ENCODE peak calls at places on chromosome 11, in five cellular contexts. A is sigmoid colon, T is NCI-H187 treated with DMSO at 0.1 percent for 48 hours, P is tibial nerve, G is pulmonary artery endothelial cell. C is an unnamed sample.

GRCh38 chr11:23021287-23021863 is 161.1 kb upstream of the CCDC179 start:
- DNase-seq in A (no peak), T (no peak), P (no peak), G (no peak), C (no peak)

GRCh38 chr11:119362741-119363080 is 16.2 kb upstream of the MFRP start:
- DNase-seq in A (no peak), T (no peak), P (no peak), G (no peak), C (no peak)

GRCh38 chr11:27971256-27971655 is 136.7 kb downstream of the KIF18A start:
- DNase-seq in A (no peak), T (no peak), P (no peak), G (no peak), C (no peak)

GRCh38 chr11:128790200-128790599 is 76.9 kb downstream of the KCNJ1 start:
- DNase-seq in A (no peak), T (no peak), P (peak; percentile 46), G (no peak), C (no peak)

GRCh38 chr11:114678125-114679036 is at the start of gene NXPE2:
- DNase-seq in A (no peak), T (no peak), P (no peak), G (no peak), C (no peak)

GRCh38 chr11:115213007-115213406 is 291.2 kb downstream of the CADM1 start:
- DNase-seq in A (no peak), T (no peak), P (no peak), G (no peak), C (no peak)

GRCh38 chr11:14184548-14184947 is 174.4 kb downstream of the RRAS2 start:
- DNase-seq in A (no peak), T (no peak), P (no peak), G (no peak), C (no peak)

GRCh38 chr11:120908521-120909181 is 115.3 kb upstream of the TBCEL start:
- DNase-seq in A (no peak), T (no peak), P (no peak), G (no peak), C (no peak)

GRCh38 chr11:61752117-61752924 is at the start of gene MYRF:
- DNase-seq in A (no peak), T (no peak), P (no peak), G (no peak), C (peak; percentile 41)

GRCh38 chr11:3161720-3162409 is 3.2 kb downstream of the OSBPL5 start:
- DNase-seq in A (no peak), T (no peak), P (no peak), G (no peak), C (no peak)

GRCh38 chr11:93031386-93031785 is 61.9 kb downstream of the MTNR1B start:
- DNase-seq in A (no peak), T (no peak), P (no peak), G (no peak), C (no peak)

GRCh38 chr11:46026616-46027293 is 94.5 kb downstream of the PHF21A start:
- DNase-seq in A (no peak), T (no peak), P (no peak), G (no peak), C (no peak)

GRCh38 chr11:66856496-66857233 is at the start of gene LRFN4:
- DNase-seq in A (peak; percentile 71), T (no peak), P (no peak), G (no peak), C (no peak)

GRCh38 chr11:3816673-3817072 is 8.3 kb downstream of the PGAP2 start:
- DNase-seq in A (no peak), T (no peak), P (no peak), G (no peak), C (no peak)